ENCODE peak calls at places on chromosomes 11 and 22, in nine cellular contexts. C, H, P, E, B, I, S, W and Q are unnamed samples.

GRCh38 chr11:8558436-8558835 is 35.6 kb downstream of the STK33 start:
- DNase-seq in C (no peak), H (no peak), P (no peak), E (no peak), B (no peak), I (no peak), S (no peak), W (no peak), Q (no peak)

GRCh38 chr22:23522642-23523251 is 57.3 kb downstream of the IGLL1 start:
- DNase-seq in C (no peak), H (peak), P (no peak), E (peak), B (no peak), I (no peak), S (no peak), W (no peak), Q (peak)

GRCh38 chr22:47587361-47587760 is 824.9 kb downstream of the TBC1D22A start:
- DNase-seq in C (no peak), H (no peak), P (no peak), E (no peak), B (no peak), I (no peak), S (no peak), W (no peak), Q (no peak)

GRCh38 chr11:75219869-75220268 is 20.7 kb upstream of the TPBGL start:
- DNase-seq in C (no peak), H (no peak), P (no peak), E (no peak), B (no peak), I (no peak), S (no peak), W (no peak), Q (no peak)

GRCh38 chr22:45064313-45065268 is 54.8 kb upstream of the PHF21B start:
- DNase-seq in C (peak), H (no peak), P (no peak), E (no peak), B (no peak), I (peak), S (peak), W (no peak), Q (no peak)

GRCh38 chr11:8097062-8097814 is 16.2 kb downstream of the TUB start:
- DNase-seq in C (no peak), H (no peak), P (no peak), E (no peak), B (no peak), I (no peak), S (peak), W (no peak), Q (no peak)

GRCh38 chr11:810040-810567 is 337 bp downstream of the RPLP2 start:
- DNase-seq in C (no peak), H (no peak), P (no peak), E (no peak), B (no peak), I (no peak), S (no peak), W (no peak), Q (no peak)

GRCh38 chr11:110573411-110573810 is 138.8 kb downstream of the ARHGAP20 start:
- DNase-seq in C (no peak), H (no peak), P (no peak), E (no peak), B (no peak), I (no peak), S (no peak), W (no peak), Q (no peak)

GRCh38 chr11:66478823-66479740 is 1.2 kb upstream of the DPP3 start:
- DNase-seq in C (peak), H (peak), P (no peak), E (peak), B (peak), I (no peak), S (peak), W (no peak), Q (no peak)

GRCh38 chr11:78449866-78450265 is 32.2 kb upstream of the GAB2 start:
- DNase-seq in C (no peak), H (no peak), P (no peak), E (no peak), B (no peak), I (no peak), S (no peak), W (no peak), Q (no peak)